ENCODE peak calls at places on chromosomes 1 and 21, in six cellular contexts. One of them, this sample, is unnamed.
A peak's percentile ranks its signal among the peaks of the same experiment; 100 is the strongest.

GRCh38 chr1:226569879-226570547 is 21.4 kb downstream of the STUM start:
- DNase-seq in osteoblast: peak; percentile 79
- DNase-seq in GM20000: peak; percentile 37
- DNase-seq in MCF 10A: peak; percentile 34
- DNase-seq in mesothelial cell of epicardium: no peak
- DNase-seq in NB4: peak; percentile 45
- DNase-seq in this sample: peak; percentile 45

GRCh38 chr1:113415256-113416189 is 25.2 kb downstream of the MAGI3 start:
- DNase-seq in osteoblast: no peak
- DNase-seq in GM20000: no peak
- DNase-seq in MCF 10A: no peak
- DNase-seq in mesothelial cell of epicardium: no peak
- DNase-seq in NB4: peak; percentile 7
- DNase-seq in this sample: no peak

GRCh38 chr21:35147439-35147838 is 98.3 kb upstream of the RUNX1 start:
- DNase-seq in osteoblast: no peak
- DNase-seq in GM20000: no peak
- DNase-seq in MCF 10A: no peak
- DNase-seq in mesothelial cell of epicardium: no peak
- DNase-seq in NB4: no peak
- DNase-seq in this sample: no peak

GRCh38 chr1:31752258-31752657 is 11.9 kb downstream of the ADGRB2 start:
- DNase-seq in osteoblast: no peak
- DNase-seq in GM20000: no peak
- DNase-seq in MCF 10A: no peak
- DNase-seq in mesothelial cell of epicardium: no peak
- DNase-seq in NB4: no peak
- DNase-seq in this sample: no peak

GRCh38 chr1:152679454-152679853 is 4.4 kb downstream of the LCE2C start:
- DNase-seq in osteoblast: no peak
- DNase-seq in GM20000: no peak
- DNase-seq in MCF 10A: no peak
- DNase-seq in mesothelial cell of epicardium: no peak
- DNase-seq in NB4: no peak
- DNase-seq in this sample: no peak

GRCh38 chr1:179310271-179310670 is 16.7 kb downstream of the SOAT1 start:
- DNase-seq in osteoblast: no peak
- DNase-seq in GM20000: no peak
- DNase-seq in MCF 10A: peak; percentile 64
- DNase-seq in mesothelial cell of epicardium: no peak
- DNase-seq in NB4: no peak
- DNase-seq in this sample: no peak

GRCh38 chr1:155294520-155295182 is 6.6 kb downstream of the PKLR start:
- DNase-seq in osteoblast: peak; percentile 65
- DNase-seq in GM20000: no peak
- DNase-seq in MCF 10A: no peak
- DNase-seq in mesothelial cell of epicardium: no peak
- DNase-seq in NB4: no peak
- DNase-seq in this sample: no peak

GRCh38 chr1:151989131-151989868 is 4.4 kb downstream of the S100A10 start:
- DNase-seq in osteoblast: peak; percentile 96
- DNase-seq in GM20000: no peak
- DNase-seq in MCF 10A: peak; percentile 97
- DNase-seq in mesothelial cell of epicardium: no peak
- DNase-seq in NB4: peak; percentile 85
- DNase-seq in this sample: no peak

GRCh38 chr1:44786138-44786840 is 1.7 kb downstream of the BEST4 start:
- DNase-seq in osteoblast: peak; percentile 94
- DNase-seq in GM20000: peak; percentile 85
- DNase-seq in MCF 10A: peak; percentile 68
- DNase-seq in mesothelial cell of epicardium: peak; percentile 87
- DNase-seq in NB4: peak; percentile 53
- DNase-seq in this sample: peak; percentile 73

GRCh38 chr1:54253480-54253879 is 53.5 kb downstream of the MRPL37 start:
- DNase-seq in osteoblast: peak; percentile 100
- DNase-seq in GM20000: no peak
- DNase-seq in MCF 10A: peak; percentile 93
- DNase-seq in mesothelial cell of epicardium: no peak
- DNase-seq in NB4: peak; percentile 61
- DNase-seq in this sample: no peak

GRCh38 chr21:33976082-33976979 is 60.7 kb upstream of the ATP5PO start:
- DNase-seq in osteoblast: peak; percentile 94
- DNase-seq in GM20000: peak; percentile 65
- DNase-seq in MCF 10A: peak; percentile 92
- DNase-seq in mesothelial cell of epicardium: peak; percentile 57
- DNase-seq in NB4: peak; percentile 88
- DNase-seq in this sample: no peak

GRCh38 chr1:47621977-47622376 is 184.1 kb downstream of the FOXD2 start:
- DNase-seq in osteoblast: no peak
- DNase-seq in GM20000: no peak
- DNase-seq in MCF 10A: no peak
- DNase-seq in mesothelial cell of epicardium: no peak
- DNase-seq in NB4: no peak
- DNase-seq in this sample: no peak

GRCh38 chr21:24545807-24546361 is 1061.4 kb downstream of the MRPL39 start:
- DNase-seq in osteoblast: no peak
- DNase-seq in GM20000: no peak
- DNase-seq in MCF 10A: no peak
- DNase-seq in mesothelial cell of epicardium: no peak
- DNase-seq in NB4: no peak
- DNase-seq in this sample: no peak

GRCh38 chr1:150568567-150568966 is 10.8 kb downstream of the MCL1 start:
- DNase-seq in osteoblast: no peak
- DNase-seq in GM20000: no peak
- DNase-seq in MCF 10A: no peak
- DNase-seq in mesothelial cell of epicardium: no peak
- DNase-seq in NB4: no peak
- DNase-seq in this sample: no peak

GRCh38 chr21:37380349-37381323 is 14.1 kb downstream of the DYRK1A start:
- DNase-seq in osteoblast: no peak
- DNase-seq in GM20000: no peak
- DNase-seq in MCF 10A: peak; percentile 17
- DNase-seq in mesothelial cell of epicardium: no peak
- DNase-seq in NB4: no peak
- DNase-seq in this sample: no peak

GRCh38 chr1:3594706-3595377 is 16.5 kb downstream of the MEGF6 start:
- DNase-seq in osteoblast: no peak
- DNase-seq in GM20000: no peak
- DNase-seq in MCF 10A: no peak
- DNase-seq in mesothelial cell of epicardium: no peak
- DNase-seq in NB4: no peak
- DNase-seq in this sample: no peak

GRCh38 chr1:30415171-30415940 is 308.0 kb downstream of the MATN1 start:
- DNase-seq in osteoblast: no peak
- DNase-seq in GM20000: no peak
- DNase-seq in MCF 10A: no peak
- DNase-seq in mesothelial cell of epicardium: no peak
- DNase-seq in NB4: no peak
- DNase-seq in this sample: peak; percentile 0

GRCh38 chr1:9297831-9298230 is 5.1 kb downstream of the SPSB1 start:
- DNase-seq in osteoblast: peak; percentile 22
- DNase-seq in GM20000: no peak
- DNase-seq in MCF 10A: no peak
- DNase-seq in mesothelial cell of epicardium: no peak
- DNase-seq in NB4: no peak
- DNase-seq in this sample: no peak

GRCh38 chr1:115838426-115838804 is 2.5 kb downstream of the NHLH2 start:
- DNase-seq in osteoblast: peak; percentile 46
- DNase-seq in GM20000: peak; percentile 44
- DNase-seq in MCF 10A: no peak
- DNase-seq in mesothelial cell of epicardium: peak; percentile 46
- DNase-seq in NB4: peak; percentile 26
- DNase-seq in this sample: no peak

GRCh38 chr1:62466982-62467532 is 30.2 kb downstream of the USP1 start:
- DNase-seq in osteoblast: peak; percentile 10
- DNase-seq in GM20000: no peak
- DNase-seq in MCF 10A: no peak
- DNase-seq in mesothelial cell of epicardium: no peak
- DNase-seq in NB4: no peak
- DNase-seq in this sample: no peak

GRCh38 chr1:39672551-39672947 is 642 bp upstream of the NT5C1A start:
- DNase-seq in osteoblast: no peak
- DNase-seq in GM20000: peak; percentile 67
- DNase-seq in MCF 10A: no peak
- DNase-seq in mesothelial cell of epicardium: no peak
- DNase-seq in NB4: no peak
- DNase-seq in this sample: no peak

GRCh38 chr1:175885247-175885646 is 141.9 kb upstream of the TNR start:
- DNase-seq in osteoblast: no peak
- DNase-seq in GM20000: no peak
- DNase-seq in MCF 10A: no peak
- DNase-seq in mesothelial cell of epicardium: no peak
- DNase-seq in NB4: no peak
- DNase-seq in this sample: no peak

GRCh38 chr1:207813946-207814345 is 62.1 kb downstream of the CD46 start:
- DNase-seq in osteoblast: peak; percentile 62
- DNase-seq in GM20000: no peak
- DNase-seq in MCF 10A: no peak
- DNase-seq in mesothelial cell of epicardium: no peak
- DNase-seq in NB4: no peak
- DNase-seq in this sample: no peak

GRCh38 chr1:118963456-118964430 is 24.4 kb downstream of the TBX15 start:
- DNase-seq in osteoblast: no peak
- DNase-seq in GM20000: no peak
- DNase-seq in MCF 10A: peak; percentile 85
- DNase-seq in mesothelial cell of epicardium: no peak
- DNase-seq in NB4: peak; percentile 3
- DNase-seq in this sample: no peak

GRCh38 chr1:40625076-40625475 is 40.4 kb downstream of the RIMS3 start:
- DNase-seq in osteoblast: peak; percentile 70
- DNase-seq in GM20000: no peak
- DNase-seq in MCF 10A: peak; percentile 55
- DNase-seq in mesothelial cell of epicardium: no peak
- DNase-seq in NB4: peak; percentile 37
- DNase-seq in this sample: no peak

GRCh38 chr1:211478376-211478775 is 13.6 kb downstream of the RD3 start:
- DNase-seq in osteoblast: no peak
- DNase-seq in GM20000: no peak
- DNase-seq in MCF 10A: no peak
- DNase-seq in mesothelial cell of epicardium: no peak
- DNase-seq in NB4: no peak
- DNase-seq in this sample: no peak

GRCh38 chr1:16971330-16972209 is 8.8 kb downstream of the MFAP2 start:
- DNase-seq in osteoblast: peak; percentile 92
- DNase-seq in GM20000: no peak
- DNase-seq in MCF 10A: no peak
- DNase-seq in mesothelial cell of epicardium: no peak
- DNase-seq in NB4: no peak
- DNase-seq in this sample: no peak

GRCh38 chr1:206653715-206654459 is 18.6 kb downstream of the DYRK3 start:
- DNase-seq in osteoblast: no peak
- DNase-seq in GM20000: no peak
- DNase-seq in MCF 10A: no peak
- DNase-seq in mesothelial cell of epicardium: no peak
- DNase-seq in NB4: no peak
- DNase-seq in this sample: no peak

DNA sequence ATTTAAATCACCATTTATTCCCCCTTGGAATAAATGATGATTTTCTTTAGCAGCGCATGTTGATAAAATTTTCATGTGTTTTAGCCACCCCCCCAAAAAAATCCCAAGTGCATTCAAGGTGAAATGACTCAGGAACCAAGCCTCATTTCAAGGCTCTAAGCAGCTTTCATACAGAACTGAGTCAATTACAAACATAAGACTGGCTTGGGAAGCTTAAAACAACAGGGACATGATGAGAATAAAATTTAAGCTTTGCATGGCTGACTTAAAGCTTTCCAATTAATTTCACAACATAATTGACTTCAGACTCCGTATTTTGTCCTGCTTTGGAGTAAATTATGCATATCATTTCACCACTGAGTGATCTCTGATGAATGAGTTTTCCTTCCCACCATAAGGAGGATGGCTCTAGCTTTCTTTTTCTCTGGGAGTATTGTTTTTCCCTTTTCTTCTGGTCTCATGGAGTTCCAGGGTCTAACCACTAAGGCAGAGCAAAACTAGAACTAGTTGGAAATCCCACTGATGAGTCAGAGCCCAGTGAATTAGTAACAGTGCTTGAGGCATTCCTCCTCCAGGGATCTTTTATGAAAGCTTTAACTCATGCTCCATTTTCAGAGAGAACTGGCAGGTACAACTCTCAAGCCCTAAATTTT is 72.8 kb downstream of the XCL2 start:
- DNase-seq in osteoblast: peak; percentile 81
- DNase-seq in GM20000: no peak
- DNase-seq in MCF 10A: peak; percentile 94
- DNase-seq in mesothelial cell of epicardium: no peak
- DNase-seq in NB4: peak; percentile 58
- DNase-seq in this sample: no peak
- TF ChIP-seq CTCF in osteoblast: no peak
- TF ChIP-seq CTCF in GM20000: no peak
- TF ChIP-seq CTCF in MCF 10A: no peak
- TF ChIP-seq CTCF in mesothelial cell of epicardium: no peak
- TF ChIP-seq CTCF in NB4: no peak
- TF ChIP-seq CTCF in this sample: no peak

GRCh38 chr1:25369241-25369640 is 31.1 kb downstream of the TMEM50A start:
- DNase-seq in osteoblast: no peak
- DNase-seq in GM20000: no peak
- DNase-seq in MCF 10A: no peak
- DNase-seq in mesothelial cell of epicardium: no peak
- DNase-seq in NB4: no peak
- DNase-seq in this sample: no peak
- TF ChIP-seq CTCF in osteoblast: no peak
- TF ChIP-seq CTCF in GM20000: no peak
- TF ChIP-seq CTCF in MCF 10A: no peak
- TF ChIP-seq CTCF in mesothelial cell of epicardium: no peak
- TF ChIP-seq CTCF in NB4: no peak
- TF ChIP-seq CTCF in this sample: no peak

DNA sequence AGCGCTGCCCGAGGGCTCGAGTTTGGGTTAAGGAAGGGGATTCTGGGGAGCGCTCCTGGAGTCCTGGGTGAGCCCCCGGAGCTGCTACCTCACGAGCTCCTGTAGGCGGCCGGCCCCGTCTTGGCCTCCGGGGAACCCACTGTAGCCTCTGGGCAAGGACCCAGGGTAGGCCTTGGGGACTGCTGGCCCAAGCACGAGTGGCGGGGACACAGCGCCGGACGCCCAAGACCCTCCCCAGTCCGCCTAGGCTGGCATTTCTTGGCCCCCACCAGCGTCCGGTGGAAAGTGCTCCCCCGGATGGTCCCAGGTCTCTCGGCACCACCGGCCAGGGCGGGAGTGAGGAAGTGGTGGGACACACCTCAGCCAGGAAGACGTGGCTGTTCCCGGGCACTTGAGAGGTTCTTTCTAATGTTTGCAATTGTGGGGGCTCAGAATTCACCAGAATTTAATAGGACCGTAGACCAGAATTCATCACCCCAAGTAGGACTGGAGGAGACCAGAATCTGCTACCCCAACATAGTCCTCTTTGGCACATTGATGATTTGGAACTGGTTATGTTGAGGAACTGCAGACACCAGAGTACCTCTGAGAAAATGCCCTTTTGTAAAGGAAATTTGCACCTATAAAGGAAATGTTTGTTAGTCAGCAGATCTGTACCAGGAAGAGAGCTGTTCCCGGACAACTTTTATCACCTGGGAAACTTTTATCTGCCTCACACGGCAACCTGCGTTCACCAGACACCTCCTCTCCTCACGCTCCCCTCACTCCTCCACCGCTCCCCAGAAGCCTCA is 652 bp upstream of the TMPRSS2 start:
- DNase-seq in osteoblast: peak; percentile 45
- DNase-seq in GM20000: no peak
- DNase-seq in MCF 10A: no peak
- DNase-seq in mesothelial cell of epicardium: no peak
- DNase-seq in NB4: no peak
- DNase-seq in this sample: no peak
- TF ChIP-seq CTCF in osteoblast: no peak
- TF ChIP-seq CTCF in GM20000: no peak
- TF ChIP-seq CTCF in MCF 10A: no peak
- TF ChIP-seq CTCF in mesothelial cell of epicardium: no peak
- TF ChIP-seq CTCF in NB4: no peak
- TF ChIP-seq CTCF in this sample: no peak

GRCh38 chr1:71706030-71706671 is 576.2 kb downstream of the NEGR1 start:
- DNase-seq in osteoblast: no peak
- DNase-seq in GM20000: no peak
- DNase-seq in MCF 10A: no peak
- DNase-seq in mesothelial cell of epicardium: no peak
- DNase-seq in NB4: peak; percentile 2
- DNase-seq in this sample: no peak
- TF ChIP-seq CTCF in osteoblast: no peak
- TF ChIP-seq CTCF in GM20000: no peak
- TF ChIP-seq CTCF in MCF 10A: no peak
- TF ChIP-seq CTCF in mesothelial cell of epicardium: no peak
- TF ChIP-seq CTCF in NB4: no peak
- TF ChIP-seq CTCF in this sample: no peak